ENCODE peak calls at places on chromosome 15, in ten cellular contexts. One of them, this sample, is unnamed. For H3K36me3, the result is how much of the 10 kb centered on the place peaks cover.

GRCh38 chr15:60397772-60398445 is at the start of gene ANXA2:
- DNase-seq in ovary: peak
- DNase-seq in aorta: peak
- DNase-seq in lower lobe of right lung: peak
- DNase-seq in right atrium auricular region: peak
- DNase-seq in heart left ventricle: peak
- DNase-seq in CD8-positive, alpha-beta T cell: peak
- DNase-seq in heart right ventricle: peak
- DNase-seq in transverse colon: peak
- DNase-seq in CD8-positive, alpha-beta memory T cell: peak
- DNase-seq in this sample: peak

GRCh38 chr15:42157981-42158765 is 1.7 kb upstream of the PLA2G4F start:
- DNase-seq in lower lobe of right lung: no peak
- DNase-seq in heart left ventricle: no peak
- DNase-seq in ovary: peak
- DNase-seq in CD8-positive, alpha-beta T cell: no peak
- DNase-seq in CD8-positive, alpha-beta memory T cell: no peak
- DNase-seq in transverse colon: no peak
- DNase-seq in right atrium auricular region: no peak
- DNase-seq in aorta: no peak
- DNase-seq in heart right ventricle: no peak
- DNase-seq in this sample: peak

GRCh38 chr15:91263632-91264477 is 163.8 kb downstream of the SV2B start:
- DNase-seq in ovary: peak
- DNase-seq in heart left ventricle: peak
- DNase-seq in transverse colon: peak
- DNase-seq in lower lobe of right lung: no peak
- DNase-seq in heart right ventricle: peak
- DNase-seq in right atrium auricular region: peak
- DNase-seq in CD8-positive, alpha-beta T cell: no peak
- DNase-seq in aorta: peak
- DNase-seq in CD8-positive, alpha-beta memory T cell: no peak
- DNase-seq in this sample: no peak

GRCh38 chr15:22955544-22956085 is 24.6 kb downstream of the CYFIP1 start:
- DNase-seq in transverse colon: no peak
- DNase-seq in heart right ventricle: no peak
- DNase-seq in aorta: peak
- DNase-seq in right atrium auricular region: no peak
- DNase-seq in CD8-positive, alpha-beta memory T cell: no peak
- DNase-seq in ovary: no peak
- DNase-seq in heart left ventricle: no peak
- DNase-seq in CD8-positive, alpha-beta T cell: no peak
- DNase-seq in lower lobe of right lung: no peak
- DNase-seq in this sample: peak

GRCh38 chr15:36643551-36643950 is 64.1 kb downstream of the CDIN1 start:
- DNase-seq in CD8-positive, alpha-beta memory T cell: no peak
- DNase-seq in heart left ventricle: no peak
- DNase-seq in lower lobe of right lung: no peak
- DNase-seq in aorta: no peak
- DNase-seq in right atrium auricular region: no peak
- DNase-seq in heart right ventricle: no peak
- DNase-seq in CD8-positive, alpha-beta T cell: no peak
- DNase-seq in transverse colon: no peak
- DNase-seq in ovary: no peak
- DNase-seq in this sample: peak

GRCh38 chr15:36400936-36401585 is 178.4 kb upstream of the CDIN1 start:
- DNase-seq in aorta: no peak
- DNase-seq in heart left ventricle: no peak
- DNase-seq in right atrium auricular region: no peak
- DNase-seq in CD8-positive, alpha-beta memory T cell: no peak
- DNase-seq in transverse colon: no peak
- DNase-seq in heart right ventricle: no peak
- DNase-seq in lower lobe of right lung: no peak
- DNase-seq in CD8-positive, alpha-beta T cell: no peak
- DNase-seq in ovary: no peak
- DNase-seq in this sample: no peak

GRCh38 chr15:42694398-42694797 is 42.5 kb downstream of the CDAN1 start:
- DNase-seq in ovary: no peak
- DNase-seq in aorta: no peak
- DNase-seq in right atrium auricular region: no peak
- DNase-seq in lower lobe of right lung: no peak
- DNase-seq in transverse colon: no peak
- DNase-seq in heart right ventricle: no peak
- DNase-seq in CD8-positive, alpha-beta memory T cell: no peak
- DNase-seq in heart left ventricle: no peak
- DNase-seq in CD8-positive, alpha-beta T cell: no peak
- DNase-seq in this sample: no peak

GRCh38 chr15:94258246-94258645 is 26.9 kb downstream of the MCTP2 start:
- DNase-seq in lower lobe of right lung: no peak
- DNase-seq in ovary: no peak
- DNase-seq in transverse colon: no peak
- DNase-seq in CD8-positive, alpha-beta T cell: no peak
- DNase-seq in right atrium auricular region: no peak
- DNase-seq in aorta: no peak
- DNase-seq in CD8-positive, alpha-beta memory T cell: no peak
- DNase-seq in heart left ventricle: no peak
- DNase-seq in heart right ventricle: no peak
- DNase-seq in this sample: no peak

GRCh38 chr15:55319537-55320325 is 709 bp downstream of the PIGB start:
- DNase-seq in right atrium auricular region: no peak
- DNase-seq in lower lobe of right lung: no peak
- DNase-seq in transverse colon: peak
- DNase-seq in heart left ventricle: no peak
- DNase-seq in CD8-positive, alpha-beta memory T cell: no peak
- DNase-seq in CD8-positive, alpha-beta T cell: no peak
- DNase-seq in heart right ventricle: no peak
- DNase-seq in ovary: peak
- DNase-seq in aorta: peak
- DNase-seq in this sample: no peak

GRCh38 chr15:80866936-80867335 is 87.8 kb downstream of the CEMIP start:
- DNase-seq in aorta: no peak
- DNase-seq in heart left ventricle: no peak
- DNase-seq in lower lobe of right lung: no peak
- DNase-seq in CD8-positive, alpha-beta T cell: no peak
- DNase-seq in right atrium auricular region: no peak
- DNase-seq in transverse colon: no peak
- DNase-seq in CD8-positive, alpha-beta memory T cell: no peak
- DNase-seq in ovary: no peak
- DNase-seq in heart right ventricle: no peak
- DNase-seq in this sample: peak

GRCh38 chr15:22969512-22969911 is 10.7 kb downstream of the CYFIP1 start:
- DNase-seq in heart left ventricle: no peak
- DNase-seq in ovary: no peak
- DNase-seq in CD8-positive, alpha-beta T cell: no peak
- DNase-seq in lower lobe of right lung: no peak
- DNase-seq in right atrium auricular region: no peak
- DNase-seq in transverse colon: no peak
- DNase-seq in heart right ventricle: no peak
- DNase-seq in CD8-positive, alpha-beta memory T cell: no peak
- DNase-seq in aorta: no peak
- DNase-seq in this sample: no peak

GRCh38 chr15:69666921-69667811 is 214.5 kb downstream of the RPLP1 start:
- DNase-seq in ovary: no peak
- DNase-seq in aorta: peak
- DNase-seq in CD8-positive, alpha-beta memory T cell: no peak
- DNase-seq in lower lobe of right lung: peak
- DNase-seq in heart left ventricle: peak
- DNase-seq in transverse colon: peak
- DNase-seq in CD8-positive, alpha-beta T cell: no peak
- DNase-seq in heart right ventricle: peak
- DNase-seq in right atrium auricular region: no peak
- DNase-seq in this sample: peak

GRCh38 chr15:100078511-100079220 is 263.1 kb downstream of the ADAMTS17 start:
- DNase-seq in ovary: no peak
- DNase-seq in heart right ventricle: no peak
- DNase-seq in transverse colon: no peak
- DNase-seq in CD8-positive, alpha-beta memory T cell: no peak
- DNase-seq in heart left ventricle: no peak
- DNase-seq in right atrium auricular region: no peak
- DNase-seq in aorta: no peak
- DNase-seq in lower lobe of right lung: no peak
- DNase-seq in CD8-positive, alpha-beta T cell: no peak
- DNase-seq in this sample: no peak

GRCh38 chr15:37765809-37766208 is 168.6 kb upstream of the TMCO5A start:
- DNase-seq in transverse colon: peak
- DNase-seq in CD8-positive, alpha-beta T cell: no peak
- DNase-seq in CD8-positive, alpha-beta memory T cell: no peak
- DNase-seq in aorta: no peak
- DNase-seq in heart left ventricle: no peak
- DNase-seq in ovary: no peak
- DNase-seq in lower lobe of right lung: no peak
- DNase-seq in right atrium auricular region: no peak
- DNase-seq in heart right ventricle: no peak
- DNase-seq in this sample: no peak

GRCh38 chr15:40506964-40507571 is 36.3 kb downstream of the CHST14 start:
- DNase-seq in heart right ventricle: peak
- DNase-seq in right atrium auricular region: peak
- DNase-seq in ovary: peak
- DNase-seq in aorta: peak
- DNase-seq in lower lobe of right lung: peak
- DNase-seq in transverse colon: peak
- DNase-seq in heart left ventricle: peak
- DNase-seq in CD8-positive, alpha-beta memory T cell: peak
- DNase-seq in CD8-positive, alpha-beta T cell: peak
- DNase-seq in this sample: peak

GRCh38 chr15:27902680-27903385 is 196.3 kb downstream of the OCA2 start:
- DNase-seq in lower lobe of right lung: no peak
- DNase-seq in CD8-positive, alpha-beta memory T cell: no peak
- DNase-seq in right atrium auricular region: no peak
- DNase-seq in heart right ventricle: no peak
- DNase-seq in CD8-positive, alpha-beta T cell: no peak
- DNase-seq in heart left ventricle: no peak
- DNase-seq in ovary: no peak
- DNase-seq in aorta: no peak
- DNase-seq in transverse colon: no peak
- DNase-seq in this sample: peak

GRCh38 chr15:27899583-27900295 is 199.4 kb downstream of the OCA2 start:
- DNase-seq in right atrium auricular region: no peak
- DNase-seq in heart left ventricle: no peak
- DNase-seq in aorta: no peak
- DNase-seq in transverse colon: no peak
- DNase-seq in CD8-positive, alpha-beta T cell: no peak
- DNase-seq in heart right ventricle: no peak
- DNase-seq in ovary: no peak
- DNase-seq in lower lobe of right lung: no peak
- DNase-seq in CD8-positive, alpha-beta memory T cell: no peak
- DNase-seq in this sample: peak

GRCh38 chr15:27906802-27907201 is 192.3 kb downstream of the OCA2 start:
- DNase-seq in heart right ventricle: no peak
- DNase-seq in CD8-positive, alpha-beta T cell: no peak
- DNase-seq in transverse colon: no peak
- DNase-seq in heart left ventricle: no peak
- DNase-seq in lower lobe of right lung: no peak
- DNase-seq in ovary: no peak
- DNase-seq in right atrium auricular region: no peak
- DNase-seq in CD8-positive, alpha-beta memory T cell: no peak
- DNase-seq in aorta: no peak
- DNase-seq in this sample: no peak

GRCh38 chr15:27897481-27897880 is 201.6 kb downstream of the OCA2 start:
- DNase-seq in heart left ventricle: no peak
- DNase-seq in CD8-positive, alpha-beta memory T cell: no peak
- DNase-seq in right atrium auricular region: no peak
- DNase-seq in transverse colon: no peak
- DNase-seq in lower lobe of right lung: no peak
- DNase-seq in aorta: no peak
- DNase-seq in heart right ventricle: no peak
- DNase-seq in CD8-positive, alpha-beta T cell: no peak
- DNase-seq in ovary: no peak
- DNase-seq in this sample: no peak

DNA sequence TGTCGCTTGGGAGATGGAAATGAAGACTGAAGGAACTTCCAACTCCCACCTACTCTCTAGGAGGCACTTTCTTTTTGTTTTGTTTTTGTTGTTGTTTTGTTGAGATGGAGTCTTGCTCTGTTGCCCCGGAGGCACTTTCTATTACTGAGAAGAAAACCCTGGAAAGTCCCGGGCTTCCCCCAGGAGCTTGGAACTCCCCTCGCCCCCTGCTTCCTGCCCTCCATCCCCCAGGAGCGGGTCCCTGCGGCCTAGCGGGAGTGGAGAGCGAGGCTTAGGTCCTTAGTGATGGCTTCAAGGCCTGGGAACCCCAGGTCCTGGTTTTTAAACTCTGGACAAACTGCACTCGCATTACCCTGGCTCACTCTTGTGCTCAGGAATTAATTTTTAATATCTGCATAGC is 195.7 kb downstream of the OCA2 start:
- DNase-seq in lower lobe of right lung: no peak
- DNase-seq in transverse colon: no peak
- DNase-seq in aorta: no peak
- DNase-seq in ovary: no peak
- DNase-seq in heart right ventricle: no peak
- DNase-seq in CD8-positive, alpha-beta T cell: no peak
- DNase-seq in heart left ventricle: no peak
- DNase-seq in CD8-positive, alpha-beta memory T cell: no peak
- DNase-seq in right atrium auricular region: no peak
- DNase-seq in this sample: peak
- H3K36me3 ChIP-seq in lower lobe of right lung: under half
- H3K36me3 ChIP-seq in transverse colon: under half
- H3K36me3 ChIP-seq in aorta: under half
- H3K36me3 ChIP-seq in ovary: under half
- H3K36me3 ChIP-seq in heart right ventricle: under half
- H3K36me3 ChIP-seq in CD8-positive, alpha-beta T cell: under half
- H3K36me3 ChIP-seq in heart left ventricle: under half
- H3K36me3 ChIP-seq in CD8-positive, alpha-beta memory T cell: under half
- H3K36me3 ChIP-seq in right atrium auricular region: under half
- H3K36me3 ChIP-seq in this sample: under half

GRCh38 chr15:51108933-51109550 is 14.3 kb upstream of the TNFAIP8L3 start:
- DNase-seq in ovary: peak
- DNase-seq in aorta: peak
- DNase-seq in right atrium auricular region: no peak
- DNase-seq in CD8-positive, alpha-beta memory T cell: no peak
- DNase-seq in CD8-positive, alpha-beta T cell: no peak
- DNase-seq in heart right ventricle: no peak
- DNase-seq in heart left ventricle: no peak
- DNase-seq in lower lobe of right lung: no peak
- DNase-seq in transverse colon: no peak
- DNase-seq in this sample: no peak
- H3K4me3 ChIP-seq in ovary: no peak
- H3K4me3 ChIP-seq in aorta: no peak
- H3K4me3 ChIP-seq in right atrium auricular region: no peak
- H3K4me3 ChIP-seq in CD8-positive, alpha-beta memory T cell: no peak
- H3K4me3 ChIP-seq in CD8-positive, alpha-beta T cell: no peak
- H3K4me3 ChIP-seq in heart right ventricle: no peak
- H3K4me3 ChIP-seq in heart left ventricle: no peak
- H3K4me3 ChIP-seq in lower lobe of right lung: no peak
- H3K4me3 ChIP-seq in transverse colon: no peak
- H3K4me3 ChIP-seq in this sample: no peak

GRCh38 chr15:75364881-75365280 is 3.5 kb downstream of the MAN2C1 start:
- DNase-seq in heart right ventricle: no peak
- DNase-seq in aorta: no peak
- DNase-seq in CD8-positive, alpha-beta T cell: no peak
- DNase-seq in ovary: no peak
- DNase-seq in CD8-positive, alpha-beta memory T cell: no peak
- DNase-seq in transverse colon: no peak
- DNase-seq in lower lobe of right lung: no peak
- DNase-seq in heart left ventricle: no peak
- DNase-seq in right atrium auricular region: no peak
- DNase-seq in this sample: no peak
- H3K36me3 ChIP-seq in heart right ventricle: half or more
- H3K36me3 ChIP-seq in aorta: under half
- H3K36me3 ChIP-seq in CD8-positive, alpha-beta T cell: under half
- H3K36me3 ChIP-seq in ovary: under half
- H3K36me3 ChIP-seq in CD8-positive, alpha-beta memory T cell: under half
- H3K36me3 ChIP-seq in transverse colon: under half
- H3K36me3 ChIP-seq in lower lobe of right lung: half or more
- H3K36me3 ChIP-seq in heart left ventricle: half or more
- H3K36me3 ChIP-seq in right atrium auricular region: half or more
- H3K36me3 ChIP-seq in this sample: under half

GRCh38 chr15:85412956-85413854 is 32.8 kb downstream of the AKAP13 start:
- DNase-seq in lower lobe of right lung: peak
- DNase-seq in ovary: peak
- DNase-seq in CD8-positive, alpha-beta memory T cell: peak
- DNase-seq in right atrium auricular region: peak
- DNase-seq in aorta: peak
- DNase-seq in heart left ventricle: peak
- DNase-seq in transverse colon: peak
- DNase-seq in heart right ventricle: peak
- DNase-seq in CD8-positive, alpha-beta T cell: peak
- DNase-seq in this sample: peak
- H3K4me3 ChIP-seq in lower lobe of right lung: no peak
- H3K4me3 ChIP-seq in ovary: no peak
- H3K4me3 ChIP-seq in CD8-positive, alpha-beta memory T cell: peak
- H3K4me3 ChIP-seq in right atrium auricular region: no peak
- H3K4me3 ChIP-seq in aorta: no peak
- H3K4me3 ChIP-seq in heart left ventricle: peak
- H3K4me3 ChIP-seq in transverse colon: no peak
- H3K4me3 ChIP-seq in heart right ventricle: no peak
- H3K4me3 ChIP-seq in CD8-positive, alpha-beta T cell: no peak
- H3K4me3 ChIP-seq in this sample: no peak

This sample was measured in H7.